ENCODE peak calls at places on chromosomes 7 and 10, in four cellular contexts. I, M, C and O are unnamed samples.

GRCh38 chr7:143126146-143126545 is 5.7 kb upstream of the PIP start:
- DNase-seq in I (no peak), M (no peak), C (no peak), O (no peak)

GRCh38 chr10:11546581-11546980 is 64.9 kb downstream of the USP6NL start:
- DNase-seq in I (no peak), M (no peak), C (no peak), O (no peak)

GRCh38 chr7:20351901-20352300 is 21.2 kb downstream of the ITGB8 start:
- DNase-seq in I (no peak), M (no peak), C (no peak), O (no peak)

GRCh38 chr10:34727595-34728033 is 87.5 kb downstream of the PARD3 start:
- DNase-seq in I (no peak), M (no peak), C (no peak), O (no peak)

GRCh38 chr7:27997188-27997707 is 183.3 kb downstream of the JAZF1 start:
- DNase-seq in I (no peak), M (no peak), C (no peak), O (no peak)

GRCh38 chr7:22587322-22587721 is 87.3 kb upstream of the STEAP1B start:
- DNase-seq in I (no peak), M (no peak), C (no peak), O (no peak)

GRCh38 chr7:80154656-80155325 is 20.2 kb downstream of the GNAI1 start:
- DNase-seq in I (no peak), M (no peak), C (no peak), O (no peak)

GRCh38 chr10:126252884-126253612 is 135.2 kb downstream of the ADAM12 start:
- DNase-seq in I (no peak), M (no peak), C (no peak), O (no peak)

GRCh38 chr7:17234398-17235021 is 63.9 kb upstream of the AHR start:
- DNase-seq in I (peak), M (peak), C (no peak), O (peak)